ENCODE peak calls at places on chromosomes 2 and 18, in five cellular contexts. B is HCT116, V is fibroblast of lung, S is tibial nerve, O is SK-N-SH. I is an unnamed sample. For H3K36me3, the result is how much of the 10 kb centered on the place peaks cover.

GRCh38 chr2:239577913-239578312 is 177.1 kb upstream of the HDAC4 start:
- DNase-seq in S (no peak), V (no peak), B (no peak), O (no peak), I (no peak)

GRCh38 chr2:110755494-110756078 is 23.2 kb downstream of the ACOXL start:
- DNase-seq in B (no peak), V (peak), O (peak), S (no peak), I (no peak)

GRCh38 chr2:237075749-237076599 is 9.7 kb upstream of the COPS8 start:
- DNase-seq in B (no peak), O (no peak), S (no peak), V (no peak), I (no peak)

GRCh38 chr2:177726853-177727465 is 334.4 kb downstream of the AGPS start:
- DNase-seq in B (no peak), O (no peak), S (peak), V (no peak), I (no peak)

GRCh38 chr2:219045937-219046550 is 4.7 kb upstream of the CFAP65 start:
- DNase-seq in B (no peak), V (peak), S (no peak), O (no peak), I (no peak)

GRCh38 chr2:206670531-206671319 is 28.4 kb downstream of the FAM237A start:
- DNase-seq in O (no peak), B (no peak), V (no peak), S (no peak), I (peak)

GRCh38 chr2:229431331-229431954 is 160.4 kb upstream of the PID1 start:
- DNase-seq in B (peak), S (no peak), V (peak), O (peak), I (no peak)

GRCh38 chr2:240429341-240429871 is 6.1 kb upstream of the GPC1 start:
- DNase-seq in S (no peak), V (no peak), B (no peak), O (no peak), I (no peak)

GRCh38 chr2:197239434-197239833 is 71.1 kb downstream of the ANKRD44 start:
- DNase-seq in O (no peak), S (no peak), B (no peak), V (no peak), I (no peak)

GRCh38 chr18:74841248-74841647 is 243.6 kb downstream of the ZNF407 start:
- DNase-seq in B (no peak), O (no peak), S (no peak), V (no peak), I (no peak)

GRCh38 chr18:12278153-12278764 is 24.1 kb downstream of the CIDEA start:
- DNase-seq in V (no peak), S (no peak), O (no peak), B (no peak), I (no peak)

GRCh38 chr2:223047260-223047761 is 4.7 kb upstream of the KCNE4 start:
- DNase-seq in B (no peak), V (peak), S (no peak), O (peak), I (no peak)

GRCh38 chr2:38549851-38550250 is 52.9 kb downstream of the HNRNPLL start:
- DNase-seq in V (no peak), S (no peak), O (no peak), B (no peak), I (no peak)

GRCh38 chr2:236718207-236718992 is 148.8 kb downstream of the ACKR3 start:
- DNase-seq in S (no peak), B (no peak), O (no peak), V (peak), I (no peak)

GRCh38 chr2:65514555-65515195 is 82.3 kb upstream of the SPRED2 start:
- DNase-seq in S (no peak), B (no peak), V (peak), O (no peak), I (peak)

GRCh38 chr2:47499093-47499492 is 96.1 kb downstream of the MSH2 start:
- DNase-seq in B (no peak), S (no peak), O (no peak), V (no peak), I (no peak)

GRCh38 chr2:31270871-31271270 is 36.9 kb downstream of the EHD3 start:
- DNase-seq in O (no peak), S (no peak), V (no peak), B (no peak), I (no peak)

GRCh38 chr2:219175928-219176817 is 552 bp downstream of the CNPPD1 start:
- DNase-seq in B (no peak), O (peak), V (peak), S (peak), I (peak)

GRCh38 chr18:43662657-43663056 is 385.4 kb upstream of the SYT4 start:
- DNase-seq in V (peak), S (no peak), O (no peak), B (no peak), I (no peak)

GRCh38 chr2:156589381-156590079 is 153.4 kb downstream of the GPD2 start:
- DNase-seq in S (no peak), B (peak), V (peak), O (peak), I (peak)

GRCh38 chr18:79353238-79353637 is 42.5 kb upstream of the NFATC1 start:
- DNase-seq in B (no peak), S (no peak), O (peak), V (no peak), I (no peak)
- H3K4me3 ChIP-seq in B (no peak), S (no peak), O (no peak), V (no peak), I (no peak)

GRCh38 chr2:96359310-96359709 is 23.7 kb downstream of the NCAPH start:
- DNase-seq in O (peak), S (peak), V (no peak), B (no peak), I (no peak)
- TF ChIP-seq CTCF in O (peak), S (no peak), V (no peak), B (peak), I (peak)

DNA sequence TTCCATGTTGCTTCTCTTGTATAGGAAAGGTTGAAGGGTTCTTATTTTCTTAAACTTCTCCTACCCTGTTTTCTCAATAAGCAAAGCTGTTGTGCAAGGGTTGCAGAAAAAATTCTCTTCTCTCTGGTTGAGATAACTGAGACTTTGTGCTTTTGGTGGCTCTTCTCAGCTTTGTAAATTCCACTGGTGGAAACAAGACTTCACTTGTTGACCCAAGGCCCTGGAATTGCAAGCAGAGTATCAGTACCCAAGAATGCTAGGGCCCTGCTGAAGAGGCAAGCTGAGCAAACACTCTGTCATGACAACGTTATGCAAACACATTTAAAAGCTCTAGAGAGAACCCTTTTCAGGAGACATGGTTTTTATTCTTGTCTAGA is 294.7 kb upstream of the EPAS1 start:
- DNase-seq in B (no peak), V (peak), O (no peak), S (no peak), I (no peak)
- H3K36me3 ChIP-seq in B (under half), V (under half), O (under half), S (under half), I (under half)

GRCh38 chr18:46657115-46657955 is at the start of gene LOXHD1:
- DNase-seq in B (no peak), V (no peak), O (no peak), S (no peak), I (no peak)
- H3K4me3 ChIP-seq in B (no peak), V (no peak), O (peak), S (no peak), I (no peak)

DNA sequence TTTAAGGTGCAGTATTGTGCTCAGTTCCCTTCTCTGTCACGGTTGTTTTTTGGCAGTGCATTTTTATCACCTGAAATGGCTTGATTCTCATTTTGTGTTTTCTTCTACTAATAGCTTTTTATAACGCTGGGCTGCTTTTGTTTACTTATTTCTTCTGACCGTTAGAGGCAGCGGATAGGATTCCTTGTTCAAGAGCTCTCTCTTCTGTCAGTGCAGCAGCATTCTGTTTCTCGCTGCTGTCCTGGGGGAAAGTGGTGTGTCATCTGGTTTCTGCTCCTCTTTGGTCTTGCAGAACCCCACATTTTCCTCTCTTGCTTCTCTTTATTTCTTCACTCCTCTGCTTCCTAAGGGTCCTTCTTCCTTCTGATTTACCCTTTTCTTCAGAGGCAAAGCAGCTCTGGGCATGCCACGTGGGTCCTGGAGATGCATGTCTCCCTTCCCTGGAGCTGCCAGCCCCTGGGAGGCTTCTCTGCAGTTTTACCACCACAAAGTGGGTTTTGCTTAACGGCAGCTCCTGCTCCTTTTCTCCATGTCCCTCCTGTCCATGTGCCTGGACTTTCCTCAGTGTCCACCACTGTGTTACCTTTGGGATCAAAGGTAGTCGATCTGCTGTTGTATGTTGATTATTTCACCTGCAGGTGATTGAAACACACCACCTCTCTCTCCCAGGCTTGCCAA is 47.3 kb upstream of the SNTG2 start:
- DNase-seq in V (no peak), S (no peak), B (no peak), O (no peak), I (no peak)
- TF ChIP-seq CTCF in V (no peak), S (no peak), B (no peak), O (no peak), I (no peak)

GRCh38 chr2:127985735-127986134 is 42.1 kb downstream of the SAP130 start:
- DNase-seq in B (no peak), V (no peak), O (no peak), S (no peak), I (no peak)
- H3K36me3 ChIP-seq in B (under half), V (under half), O (half or more), S (half or more), I (under half)

GRCh38 chr18:32629990-32630389 is 142.8 kb downstream of the KLHL14 start:
- DNase-seq in S (no peak), O (no peak), B (no peak), V (no peak), I (no peak)
- H3K4me3 ChIP-seq in S (no peak), O (no peak), B (no peak), V (no peak), I (no peak)

GRCh38 chr2:126657636-126658315 is 1.8 kb downstream of the GYPC start:
- DNase-seq in S (peak), B (peak), V (peak), O (no peak), I (peak)
- TF ChIP-seq CTCF in S (no peak), B (no peak), V (no peak), O (no peak), I (no peak)

GRCh38 chr2:203451011-203451410 is 84.1 kb downstream of the RAPH1 start:
- DNase-seq in S (no peak), B (no peak), O (no peak), V (peak), I (no peak)

GRCh38 chr2:203444738-203445137 is 90.4 kb downstream of the RAPH1 start:
- DNase-seq in S (no peak), O (no peak), B (no peak), V (no peak), I (no peak)

GRCh38 chr2:203450571-203450970 is 84.5 kb downstream of the RAPH1 start:
- DNase-seq in V (no peak), B (no peak), S (no peak), O (no peak), I (no peak)

GRCh38 chr2:203446071-203446481 is 89.0 kb downstream of the RAPH1 start:
- DNase-seq in B (no peak), O (no peak), S (no peak), V (peak), I (no peak)

GRCh38 chr2:203446780-203447179 is 88.3 kb downstream of the RAPH1 start:
- DNase-seq in O (no peak), S (no peak), V (no peak), B (no peak), I (no peak)
- H3K36me3 ChIP-seq in O (half or more), S (half or more), V (under half), B (under half), I (under half)